ENCODE peak calls at places on chromosomes 12 and 14, in four cellular contexts. One of them, this sample, is unnamed.
A peak's percentile ranks its signal among the peaks of the same experiment; 100 is the strongest.

GRCh38 chr14:36055681-36056225 is 120.8 kb downstream of the PTCSC3 start:
- DNase-seq in fibroblast of lung: peak; percentile 30
- DNase-seq in iPS DF 6.9: no peak
- DNase-seq in aorta: no peak
- DNase-seq in this sample: no peak

GRCh38 chr14:73198253-73198652 is 39.1 kb upstream of the PAPLN start:
- DNase-seq in fibroblast of lung: no peak
- DNase-seq in iPS DF 6.9: no peak
- DNase-seq in aorta: no peak
- DNase-seq in this sample: no peak

GRCh38 chr12:53867216-53868012 is 71.2 kb upstream of the HOXC13 start:
- DNase-seq in fibroblast of lung: no peak
- DNase-seq in iPS DF 6.9: no peak
- DNase-seq in aorta: no peak
- DNase-seq in this sample: no peak

GRCh38 chr14:56087824-56088571 is 30.2 kb upstream of the PELI2 start:
- DNase-seq in fibroblast of lung: peak; percentile 74
- DNase-seq in iPS DF 6.9: no peak
- DNase-seq in aorta: no peak
- DNase-seq in this sample: no peak

GRCh38 chr12:109804820-109805761 is 28.1 kb downstream of the TRPV4 start:
- DNase-seq in fibroblast of lung: peak; percentile 27
- DNase-seq in iPS DF 6.9: peak; percentile 35
- DNase-seq in aorta: peak; percentile 91
- DNase-seq in this sample: peak; percentile 78

GRCh38 chr12:87793134-87793533 is 236.1 kb downstream of the C12orf50 start:
- DNase-seq in fibroblast of lung: peak; percentile 84
- DNase-seq in iPS DF 6.9: no peak
- DNase-seq in aorta: no peak
- DNase-seq in this sample: no peak

GRCh38 chr14:100530270-100531072 is 56.7 kb downstream of the BEGAIN start:
- DNase-seq in fibroblast of lung: no peak
- DNase-seq in iPS DF 6.9: no peak
- DNase-seq in aorta: peak; percentile 38
- DNase-seq in this sample: peak; percentile 54

GRCh38 chr14:68140111-68140741 is 320.6 kb downstream of the RAD51B start:
- DNase-seq in fibroblast of lung: peak; percentile 100
- DNase-seq in iPS DF 6.9: no peak
- DNase-seq in aorta: no peak
- DNase-seq in this sample: no peak

GRCh38 chr12:51860986-51861385 is 12.5 kb upstream of the FIGNL2 start:
- DNase-seq in fibroblast of lung: no peak
- DNase-seq in iPS DF 6.9: no peak
- DNase-seq in aorta: peak; percentile 54
- DNase-seq in this sample: no peak

GRCh38 chr14:48622980-48623379 is 947.6 kb upstream of the MDGA2 start:
- DNase-seq in fibroblast of lung: no peak
- DNase-seq in iPS DF 6.9: no peak
- DNase-seq in aorta: no peak
- DNase-seq in this sample: no peak
- H3K4me3 ChIP-seq in fibroblast of lung: no peak overlapping the region
- H3K4me3 ChIP-seq in iPS DF 6.9: no peak overlapping the region
- H3K4me3 ChIP-seq in aorta: no peak overlapping the region
- H3K4me3 ChIP-seq in this sample: no peak overlapping the region

GRCh38 chr12:122024132-122024785 is 2.6 kb downstream of the BCL7A start:
- DNase-seq in fibroblast of lung: peak; percentile 25
- DNase-seq in iPS DF 6.9: no peak
- DNase-seq in aorta: no peak
- DNase-seq in this sample: no peak
- H3K27me3 ChIP-seq in fibroblast of lung: no peaks in the 10 kb centered on the region
- H3K27me3 ChIP-seq in iPS DF 6.9: peaks cover 10% of the 10 kb centered on the region
- H3K27me3 ChIP-seq in aorta: no peaks in the 10 kb centered on the region
- H3K27me3 ChIP-seq in this sample: no peaks in the 10 kb centered on the region

DNA sequence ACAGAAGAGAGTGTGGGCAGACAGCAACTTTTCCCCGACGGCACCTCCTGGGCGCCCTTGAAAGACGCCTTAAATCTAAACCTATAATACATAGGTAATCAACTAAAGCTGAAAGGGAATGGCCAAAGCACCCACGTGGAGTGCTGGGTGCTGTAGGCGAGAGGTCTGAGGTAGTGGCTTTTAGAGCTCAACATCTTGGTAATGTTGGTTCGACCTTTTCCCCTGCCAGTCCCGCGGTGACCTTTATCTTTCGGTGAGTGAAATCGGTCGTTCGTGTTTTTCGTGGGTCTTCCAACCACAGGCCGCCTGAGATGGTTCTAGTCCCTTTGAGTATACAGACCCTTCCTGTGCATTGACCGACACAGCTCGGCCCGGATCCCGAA is 9.1 kb downstream of the OR6S1 start:
- DNase-seq in fibroblast of lung: no peak
- DNase-seq in iPS DF 6.9: no peak
- DNase-seq in aorta: no peak
- DNase-seq in this sample: no peak
- H3K4me3 ChIP-seq in fibroblast of lung: peak overlapping the region; percentile 48
- H3K4me3 ChIP-seq in iPS DF 6.9: peak overlapping the region; percentile 29
- H3K4me3 ChIP-seq in aorta: no peak overlapping the region
- H3K4me3 ChIP-seq in this sample: peak overlapping the region; percentile 48

DNA sequence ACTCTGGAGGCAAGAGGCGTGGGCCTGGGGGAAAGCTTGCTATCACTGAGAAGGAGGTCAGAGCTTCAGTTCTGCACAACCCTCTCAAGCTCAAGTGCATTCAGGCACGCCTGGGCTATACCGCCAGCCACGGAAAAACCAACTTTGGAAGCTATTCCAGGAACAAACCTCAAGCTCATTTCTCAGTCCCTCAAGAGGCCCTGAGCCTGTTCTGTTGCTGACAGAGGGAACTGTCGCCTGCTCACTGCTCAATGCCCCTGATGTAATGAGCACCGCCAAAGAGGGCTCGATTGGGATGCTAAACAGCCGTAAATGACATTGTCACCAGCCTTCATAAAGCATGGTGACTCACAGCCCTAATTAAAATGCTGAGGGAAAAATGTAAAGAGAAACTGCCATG is 9.2 kb downstream of the NOS1 start:
- DNase-seq in fibroblast of lung: no peak
- DNase-seq in iPS DF 6.9: no peak
- DNase-seq in aorta: no peak
- DNase-seq in this sample: no peak
- H3K27me3 ChIP-seq in fibroblast of lung: no peaks in the 10 kb centered on the region
- H3K27me3 ChIP-seq in iPS DF 6.9: no peaks in the 10 kb centered on the region
- H3K27me3 ChIP-seq in aorta: no peaks in the 10 kb centered on the region
- H3K27me3 ChIP-seq in this sample: peaks cover 7% of the 10 kb centered on the region